ENCODE peak calls at places on chromosomes 16 and 17, in seven cellular contexts. One of them, this sample, is unnamed.

GRCh38 chr17:17526369-17526768 is 30.2 kb upstream of the RASD1 start:
- DNase-seq in pulmonary artery endothelial cell: no peak
- DNase-seq in CD8-positive, alpha-beta T cell: no peak
- DNase-seq in CD4-positive, CD25-positive, alpha-beta regulatory T cell: no peak
- DNase-seq in AG04450: no peak
- DNase-seq in stimulated activated CD8-positive, alpha-beta memory T cell treated with anti-CD3 and anti-CD28 coated beads, Interleukin-15, amount 100 ng/mL, for 1 hour: no peak
- DNase-seq in tibial nerve: no peak
- DNase-seq in this sample: no peak

GRCh38 chr17:42536372-42537155 is 523 bp downstream of the NAGLU start:
- DNase-seq in pulmonary artery endothelial cell: no peak
- DNase-seq in CD8-positive, alpha-beta T cell: peak; percentile 74
- DNase-seq in CD4-positive, CD25-positive, alpha-beta regulatory T cell: peak; percentile 59
- DNase-seq in AG04450: peak; percentile 62
- DNase-seq in stimulated activated CD8-positive, alpha-beta memory T cell treated with anti-CD3 and anti-CD28 coated beads, Interleukin-15, amount 100 ng/mL, for 1 hour: no peak
- DNase-seq in tibial nerve: peak; percentile 66
- DNase-seq in this sample: peak; percentile 89

GRCh38 chr16:49739381-49739780 is 116.5 kb downstream of the ZNF423 start:
- DNase-seq in pulmonary artery endothelial cell: no peak
- DNase-seq in CD8-positive, alpha-beta T cell: no peak
- DNase-seq in CD4-positive, CD25-positive, alpha-beta regulatory T cell: no peak
- DNase-seq in AG04450: no peak
- DNase-seq in stimulated activated CD8-positive, alpha-beta memory T cell treated with anti-CD3 and anti-CD28 coated beads, Interleukin-15, amount 100 ng/mL, for 1 hour: no peak
- DNase-seq in tibial nerve: no peak
- DNase-seq in this sample: no peak

GRCh38 chr17:29131814-29132682 is 48.1 kb downstream of the MYO18A start:
- DNase-seq in pulmonary artery endothelial cell: no peak
- DNase-seq in CD8-positive, alpha-beta T cell: no peak
- DNase-seq in CD4-positive, CD25-positive, alpha-beta regulatory T cell: no peak
- DNase-seq in AG04450: peak; percentile 61
- DNase-seq in stimulated activated CD8-positive, alpha-beta memory T cell treated with anti-CD3 and anti-CD28 coated beads, Interleukin-15, amount 100 ng/mL, for 1 hour: no peak
- DNase-seq in tibial nerve: no peak
- DNase-seq in this sample: no peak

GRCh38 chr17:73950515-73950914 is 253.0 kb upstream of the RPL38 start:
- DNase-seq in pulmonary artery endothelial cell: no peak
- DNase-seq in CD8-positive, alpha-beta T cell: no peak
- DNase-seq in CD4-positive, CD25-positive, alpha-beta regulatory T cell: no peak
- DNase-seq in AG04450: no peak
- DNase-seq in stimulated activated CD8-positive, alpha-beta memory T cell treated with anti-CD3 and anti-CD28 coated beads, Interleukin-15, amount 100 ng/mL, for 1 hour: no peak
- DNase-seq in tibial nerve: no peak
- DNase-seq in this sample: no peak

GRCh38 chr17:29571883-29572681 is 3.6 kb downstream of the TP53I13 start:
- DNase-seq in pulmonary artery endothelial cell: no peak
- DNase-seq in CD8-positive, alpha-beta T cell: no peak
- DNase-seq in CD4-positive, CD25-positive, alpha-beta regulatory T cell: no peak
- DNase-seq in AG04450: no peak
- DNase-seq in stimulated activated CD8-positive, alpha-beta memory T cell treated with anti-CD3 and anti-CD28 coated beads, Interleukin-15, amount 100 ng/mL, for 1 hour: no peak
- DNase-seq in tibial nerve: no peak
- DNase-seq in this sample: no peak

GRCh38 chr17:49723423-49723822 is 15.7 kb upstream of the SLC35B1 start:
- DNase-seq in pulmonary artery endothelial cell: no peak
- DNase-seq in CD8-positive, alpha-beta T cell: no peak
- DNase-seq in CD4-positive, CD25-positive, alpha-beta regulatory T cell: no peak
- DNase-seq in AG04450: no peak
- DNase-seq in stimulated activated CD8-positive, alpha-beta memory T cell treated with anti-CD3 and anti-CD28 coated beads, Interleukin-15, amount 100 ng/mL, for 1 hour: no peak
- DNase-seq in tibial nerve: no peak
- DNase-seq in this sample: no peak

GRCh38 chr16:1213231-1213630 is 11.8 kb downstream of the TPSG1 start:
- DNase-seq in pulmonary artery endothelial cell: no peak
- DNase-seq in CD8-positive, alpha-beta T cell: no peak
- DNase-seq in CD4-positive, CD25-positive, alpha-beta regulatory T cell: no peak
- DNase-seq in AG04450: no peak
- DNase-seq in stimulated activated CD8-positive, alpha-beta memory T cell treated with anti-CD3 and anti-CD28 coated beads, Interleukin-15, amount 100 ng/mL, for 1 hour: no peak
- DNase-seq in tibial nerve: no peak
- DNase-seq in this sample: no peak

GRCh38 chr17:80671039-80671822 is 126.6 kb downstream of the RPTOR start:
- DNase-seq in pulmonary artery endothelial cell: no peak
- DNase-seq in CD8-positive, alpha-beta T cell: no peak
- DNase-seq in CD4-positive, CD25-positive, alpha-beta regulatory T cell: no peak
- DNase-seq in AG04450: no peak
- DNase-seq in stimulated activated CD8-positive, alpha-beta memory T cell treated with anti-CD3 and anti-CD28 coated beads, Interleukin-15, amount 100 ng/mL, for 1 hour: no peak
- DNase-seq in tibial nerve: no peak
- DNase-seq in this sample: no peak

GRCh38 chr17:21132428-21132827 is 5.7 kb downstream of the DHRS7B start:
- DNase-seq in pulmonary artery endothelial cell: no peak
- DNase-seq in CD8-positive, alpha-beta T cell: no peak
- DNase-seq in CD4-positive, CD25-positive, alpha-beta regulatory T cell: no peak
- DNase-seq in AG04450: no peak
- DNase-seq in stimulated activated CD8-positive, alpha-beta memory T cell treated with anti-CD3 and anti-CD28 coated beads, Interleukin-15, amount 100 ng/mL, for 1 hour: no peak
- DNase-seq in tibial nerve: no peak
- DNase-seq in this sample: no peak

GRCh38 chr17:979211-979538 is 401 bp downstream of the NXN start:
- DNase-seq in pulmonary artery endothelial cell: no peak
- DNase-seq in CD8-positive, alpha-beta T cell: no peak
- DNase-seq in CD4-positive, CD25-positive, alpha-beta regulatory T cell: no peak
- DNase-seq in AG04450: no peak
- DNase-seq in stimulated activated CD8-positive, alpha-beta memory T cell treated with anti-CD3 and anti-CD28 coated beads, Interleukin-15, amount 100 ng/mL, for 1 hour: no peak
- DNase-seq in tibial nerve: no peak
- DNase-seq in this sample: no peak

GRCh38 chr17:64388961-64389565 is 1.6 kb downstream of the PECAM1 start:
- DNase-seq in pulmonary artery endothelial cell: no peak
- DNase-seq in CD8-positive, alpha-beta T cell: no peak
- DNase-seq in CD4-positive, CD25-positive, alpha-beta regulatory T cell: no peak
- DNase-seq in AG04450: no peak
- DNase-seq in stimulated activated CD8-positive, alpha-beta memory T cell treated with anti-CD3 and anti-CD28 coated beads, Interleukin-15, amount 100 ng/mL, for 1 hour: no peak
- DNase-seq in tibial nerve: no peak
- DNase-seq in this sample: no peak

GRCh38 chr17:4935650-4936049 is 3.6 kb downstream of the GP1BA start:
- DNase-seq in pulmonary artery endothelial cell: no peak
- DNase-seq in CD8-positive, alpha-beta T cell: no peak
- DNase-seq in CD4-positive, CD25-positive, alpha-beta regulatory T cell: no peak
- DNase-seq in AG04450: no peak
- DNase-seq in stimulated activated CD8-positive, alpha-beta memory T cell treated with anti-CD3 and anti-CD28 coated beads, Interleukin-15, amount 100 ng/mL, for 1 hour: no peak
- DNase-seq in tibial nerve: no peak
- DNase-seq in this sample: no peak

GRCh38 chr16:84608281-84608680 is 9.6 kb downstream of the COTL1 start:
- DNase-seq in pulmonary artery endothelial cell: no peak
- DNase-seq in CD8-positive, alpha-beta T cell: peak; percentile 54
- DNase-seq in CD4-positive, CD25-positive, alpha-beta regulatory T cell: peak; percentile 29
- DNase-seq in AG04450: no peak
- DNase-seq in stimulated activated CD8-positive, alpha-beta memory T cell treated with anti-CD3 and anti-CD28 coated beads, Interleukin-15, amount 100 ng/mL, for 1 hour: no peak
- DNase-seq in tibial nerve: no peak
- DNase-seq in this sample: no peak

GRCh38 chr17:5122586-5123342 is 6.9 kb downstream of the USP6 start:
- DNase-seq in pulmonary artery endothelial cell: no peak
- DNase-seq in CD8-positive, alpha-beta T cell: no peak
- DNase-seq in CD4-positive, CD25-positive, alpha-beta regulatory T cell: no peak
- DNase-seq in AG04450: no peak
- DNase-seq in stimulated activated CD8-positive, alpha-beta memory T cell treated with anti-CD3 and anti-CD28 coated beads, Interleukin-15, amount 100 ng/mL, for 1 hour: no peak
- DNase-seq in tibial nerve: no peak
- DNase-seq in this sample: peak; percentile 73

GRCh38 chr16:83810906-83811305 is 3.1 kb downstream of the HSBP1 start:
- DNase-seq in pulmonary artery endothelial cell: no peak
- DNase-seq in CD8-positive, alpha-beta T cell: no peak
- DNase-seq in CD4-positive, CD25-positive, alpha-beta regulatory T cell: no peak
- DNase-seq in AG04450: no peak
- DNase-seq in stimulated activated CD8-positive, alpha-beta memory T cell treated with anti-CD3 and anti-CD28 coated beads, Interleukin-15, amount 100 ng/mL, for 1 hour: no peak
- DNase-seq in tibial nerve: no peak
- DNase-seq in this sample: no peak

GRCh38 chr17:51166987-51167931 is 1.0 kb downstream of the NME2 start:
- DNase-seq in pulmonary artery endothelial cell: no peak
- DNase-seq in CD8-positive, alpha-beta T cell: peak; percentile 69
- DNase-seq in CD4-positive, CD25-positive, alpha-beta regulatory T cell: peak; percentile 62
- DNase-seq in AG04450: no peak
- DNase-seq in stimulated activated CD8-positive, alpha-beta memory T cell treated with anti-CD3 and anti-CD28 coated beads, Interleukin-15, amount 100 ng/mL, for 1 hour: peak; percentile 46
- DNase-seq in tibial nerve: no peak
- DNase-seq in this sample: peak; percentile 71

GRCh38 chr17:38742431-38743308 is 5.5 kb downstream of the PCGF2 start:
- DNase-seq in pulmonary artery endothelial cell: peak; percentile 67
- DNase-seq in CD8-positive, alpha-beta T cell: no peak
- DNase-seq in CD4-positive, CD25-positive, alpha-beta regulatory T cell: no peak
- DNase-seq in AG04450: peak; percentile 37
- DNase-seq in stimulated activated CD8-positive, alpha-beta memory T cell treated with anti-CD3 and anti-CD28 coated beads, Interleukin-15, amount 100 ng/mL, for 1 hour: no peak
- DNase-seq in tibial nerve: peak; percentile 96
- DNase-seq in this sample: peak; percentile 67

GRCh38 chr17:32575865-32576264 is 89.1 kb downstream of the CDK5R1 start:
- DNase-seq in pulmonary artery endothelial cell: no peak
- DNase-seq in CD8-positive, alpha-beta T cell: no peak
- DNase-seq in CD4-positive, CD25-positive, alpha-beta regulatory T cell: peak; percentile 5
- DNase-seq in AG04450: no peak
- DNase-seq in stimulated activated CD8-positive, alpha-beta memory T cell treated with anti-CD3 and anti-CD28 coated beads, Interleukin-15, amount 100 ng/mL, for 1 hour: no peak
- DNase-seq in tibial nerve: no peak
- DNase-seq in this sample: no peak

GRCh38 chr17:2184993-2185931 is 118.3 kb downstream of the SMG6 start:
- DNase-seq in pulmonary artery endothelial cell: no peak
- DNase-seq in CD8-positive, alpha-beta T cell: no peak
- DNase-seq in CD4-positive, CD25-positive, alpha-beta regulatory T cell: no peak
- DNase-seq in AG04450: no peak
- DNase-seq in stimulated activated CD8-positive, alpha-beta memory T cell treated with anti-CD3 and anti-CD28 coated beads, Interleukin-15, amount 100 ng/mL, for 1 hour: no peak
- DNase-seq in tibial nerve: no peak
- DNase-seq in this sample: no peak

GRCh38 chr16:47143329-47143676 is 442 bp downstream of the NETO2 start:
- DNase-seq in pulmonary artery endothelial cell: no peak
- DNase-seq in CD8-positive, alpha-beta T cell: peak; percentile 41
- DNase-seq in CD4-positive, CD25-positive, alpha-beta regulatory T cell: peak; percentile 68
- DNase-seq in AG04450: no peak
- DNase-seq in stimulated activated CD8-positive, alpha-beta memory T cell treated with anti-CD3 and anti-CD28 coated beads, Interleukin-15, amount 100 ng/mL, for 1 hour: peak; percentile 13
- DNase-seq in tibial nerve: no peak
- DNase-seq in this sample: peak; percentile 67

GRCh38 chr16:50279142-50279865 is 13.0 kb downstream of the ADCY7 start:
- DNase-seq in pulmonary artery endothelial cell: no peak
- DNase-seq in CD8-positive, alpha-beta T cell: no peak
- DNase-seq in CD4-positive, CD25-positive, alpha-beta regulatory T cell: no peak
- DNase-seq in AG04450: no peak
- DNase-seq in stimulated activated CD8-positive, alpha-beta memory T cell treated with anti-CD3 and anti-CD28 coated beads, Interleukin-15, amount 100 ng/mL, for 1 hour: no peak
- DNase-seq in tibial nerve: peak; percentile 61
- DNase-seq in this sample: no peak

GRCh38 chr17:66135896-66136295 is 56.0 kb downstream of the CEP112 start:
- DNase-seq in pulmonary artery endothelial cell: no peak
- DNase-seq in CD8-positive, alpha-beta T cell: no peak
- DNase-seq in CD4-positive, CD25-positive, alpha-beta regulatory T cell: no peak
- DNase-seq in AG04450: no peak
- DNase-seq in stimulated activated CD8-positive, alpha-beta memory T cell treated with anti-CD3 and anti-CD28 coated beads, Interleukin-15, amount 100 ng/mL, for 1 hour: no peak
- DNase-seq in tibial nerve: no peak
- DNase-seq in this sample: no peak

GRCh38 chr17:21299981-21300600 is 15.6 kb downstream of the MAP2K3 start:
- DNase-seq in pulmonary artery endothelial cell: no peak
- DNase-seq in CD8-positive, alpha-beta T cell: no peak
- DNase-seq in CD4-positive, CD25-positive, alpha-beta regulatory T cell: no peak
- DNase-seq in AG04450: no peak
- DNase-seq in stimulated activated CD8-positive, alpha-beta memory T cell treated with anti-CD3 and anti-CD28 coated beads, Interleukin-15, amount 100 ng/mL, for 1 hour: no peak
- DNase-seq in tibial nerve: no peak
- DNase-seq in this sample: no peak